ENCODE peak calls at places on chromosome 3, in five cellular contexts. X is fibroblast of lung, T is Panc1, S is breast epithelium, E is transverse colon. N is an unnamed sample. For H3K4me1, the result is how much of the 10 kb centered on the place peaks cover.

GRCh38 chr3:128316456-128316855 is 150.2 kb downstream of the DNAJB8 start:
- DNase-seq in X (no peak), E (no peak), S (peak), T (no peak), N (no peak)

GRCh38 chr3:156643729-156644389 is 30.5 kb upstream of the TIPARP start:
- DNase-seq in E (peak), X (peak), T (no peak), S (no peak), N (no peak)

GRCh38 chr3:159764211-159765024 is 224.2 kb upstream of the IL12A start:
- DNase-seq in X (peak), E (peak), T (peak), S (peak), N (no peak)

GRCh38 chr3:171960159-171960558 is 79.2 kb upstream of the FNDC3B start:
- DNase-seq in S (no peak), E (no peak), X (no peak), T (no peak), N (no peak)

GRCh38 chr3:9214599-9214998 is 34.8 kb downstream of the SRGAP3 start:
- DNase-seq in X (peak), S (no peak), E (no peak), T (no peak), N (no peak)

GRCh38 chr3:39106281-39107055 is 959 bp downstream of the GORASP1 start:
- DNase-seq in S (no peak), T (no peak), E (no peak), X (peak), N (no peak)

GRCh38 chr3:189512824-189513223 is 118.4 kb upstream of the TP63 start:
- DNase-seq in S (no peak), T (no peak), E (no peak), X (no peak), N (no peak)

GRCh38 chr3:184372296-184372821 is 5.6 kb downstream of the THPO start:
- DNase-seq in T (no peak), S (no peak), E (no peak), X (no peak), N (no peak)

DNA sequence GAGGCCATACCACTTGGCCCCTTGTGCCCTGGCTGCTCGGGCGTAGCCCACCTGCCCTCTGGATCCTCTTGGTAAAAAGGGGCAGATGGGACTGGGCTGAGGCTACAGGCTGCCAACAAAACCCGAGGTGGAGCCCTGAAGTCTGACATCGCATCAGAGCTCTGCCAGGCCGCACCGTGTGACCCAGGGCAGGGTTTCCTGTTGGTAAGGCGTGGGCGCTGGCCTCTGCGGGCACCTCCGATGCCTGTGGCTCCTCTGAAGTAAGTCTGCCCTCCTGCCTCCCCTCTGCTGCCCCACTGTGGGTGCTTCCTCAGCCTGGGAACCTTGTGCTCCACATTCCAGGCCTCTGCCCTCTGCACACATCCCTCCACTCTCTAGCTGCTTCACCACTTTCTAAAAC is 8.9 kb downstream of the CHDH start:
- DNase-seq in S (no peak), X (no peak), T (no peak), E (no peak), N (no peak)
- H3K4me1 ChIP-seq in S (under half), X (under half), T (under half), E (under half), N (under half)

DNA sequence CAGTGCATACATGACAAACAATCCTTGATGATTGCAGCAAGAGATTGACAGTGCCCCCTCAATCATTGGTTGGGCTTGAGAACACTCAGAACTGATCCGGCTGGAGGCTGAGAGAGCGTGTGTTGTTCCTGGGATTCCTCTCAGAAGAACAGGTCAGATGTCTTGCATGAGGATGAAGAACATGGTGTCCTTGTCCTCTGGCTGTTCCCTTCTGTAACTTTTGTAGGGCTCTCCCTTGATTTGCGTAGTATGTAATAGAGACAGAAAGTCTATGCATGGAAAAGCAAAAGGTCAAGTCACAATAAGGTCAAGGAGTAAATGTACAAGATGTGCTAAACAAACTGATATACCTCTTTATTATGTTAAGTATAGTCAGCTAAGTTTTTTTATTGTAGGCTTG is 8.2 kb downstream of the CHST2 start:
- DNase-seq in X (no peak), T (no peak), S (no peak), E (no peak), N (no peak)
- H3K4me1 ChIP-seq in X (under half), T (under half), S (under half), E (under half), N (under half)

GRCh38 chr3:31895471-31895870 is 85.6 kb downstream of the OSBPL10 start:
- DNase-seq in X (peak), T (no peak), S (no peak), E (no peak), N (no peak)

GRCh38 chr3:31892500-31892899 is 88.6 kb downstream of the OSBPL10 start:
- DNase-seq in E (no peak), T (no peak), S (no peak), X (no peak), N (no peak)

GRCh38 chr3:31890742-31891469 is 90.2 kb downstream of the OSBPL10 start:
- DNase-seq in E (no peak), S (no peak), T (no peak), X (no peak), N (no peak)

GRCh38 chr3:31891876-31892455 is 89.1 kb downstream of the OSBPL10 start:
- DNase-seq in T (no peak), S (no peak), X (no peak), E (no peak), N (no peak)

DNA sequence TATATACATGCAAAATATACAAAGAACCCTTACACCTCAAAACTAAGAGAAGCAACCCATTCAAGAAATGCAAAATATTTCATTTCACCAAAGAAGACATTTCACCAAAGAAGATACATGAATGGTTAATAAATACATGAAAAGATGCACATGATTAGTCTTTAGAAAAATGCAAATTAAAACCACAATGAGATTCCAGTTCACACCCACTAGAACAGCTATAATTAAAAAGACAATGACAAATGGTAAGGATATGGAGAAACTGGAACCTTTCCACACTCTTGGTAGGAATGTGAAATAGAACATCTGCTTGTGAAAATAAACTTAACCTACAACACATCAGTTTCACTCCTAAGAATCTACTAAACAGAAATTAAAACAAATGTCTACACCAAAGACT is 87.9 kb downstream of the OSBPL10 start:
- DNase-seq in S (no peak), X (peak), E (no peak), T (no peak), N (no peak)
- H3K4me1 ChIP-seq in S (under half), X (under half), E (under half), T (under half), N (under half)

GRCh38 chr3:13079051-13079450 is 5.8 kb upstream of the IQSEC1 start:
- DNase-seq in X (no peak), E (no peak), S (no peak), T (no peak), N (no peak)

GRCh38 chr3:13078158-13078905 is 5.1 kb upstream of the IQSEC1 start:
- DNase-seq in S (no peak), X (no peak), T (no peak), E (no peak), N (no peak)

GRCh38 chr3:13076255-13076654 is 3.0 kb upstream of the IQSEC1 start:
- DNase-seq in E (no peak), T (no peak), X (no peak), S (no peak), N (no peak)

GRCh38 chr3:13079510-13079909 is 6.3 kb upstream of the IQSEC1 start:
- DNase-seq in X (no peak), T (no peak), E (no peak), S (no peak), N (no peak)

GRCh38 chr3:13077431-13078157 is 4.4 kb upstream of the IQSEC1 start:
- DNase-seq in S (no peak), E (no peak), X (peak), T (no peak), N (no peak)
- H3K4me1 ChIP-seq in S (under half), E (under half), X (under half), T (under half), N (under half)

GRCh38 chr3:129555176-129555575 is 12.2 kb downstream of the H1-8 start:
- DNase-seq in X (no peak), S (no peak), T (no peak), E (no peak), N (no peak)

GRCh38 chr3:129554356-129555120 is 11.6 kb downstream of the H1-8 start:
- DNase-seq in S (no peak), T (no peak), X (peak), E (no peak), N (no peak)

GRCh38 chr3:129556890-129557736 is 14.1 kb downstream of the H1-8 start:
- DNase-seq in E (no peak), X (peak), S (no peak), T (no peak), N (no peak)

GRCh38 chr3:129556358-129556695 is 13.4 kb downstream of the H1-8 start:
- DNase-seq in S (no peak), X (no peak), T (no peak), E (no peak), N (no peak)

GRCh38 chr3:129555616-129556357 is 12.8 kb downstream of the H1-8 start:
- DNase-seq in S (no peak), X (peak), E (no peak), T (no peak), N (no peak)
- H3K4me1 ChIP-seq in S (under half), X (under half), E (under half), T (under half), N (under half)

DNA sequence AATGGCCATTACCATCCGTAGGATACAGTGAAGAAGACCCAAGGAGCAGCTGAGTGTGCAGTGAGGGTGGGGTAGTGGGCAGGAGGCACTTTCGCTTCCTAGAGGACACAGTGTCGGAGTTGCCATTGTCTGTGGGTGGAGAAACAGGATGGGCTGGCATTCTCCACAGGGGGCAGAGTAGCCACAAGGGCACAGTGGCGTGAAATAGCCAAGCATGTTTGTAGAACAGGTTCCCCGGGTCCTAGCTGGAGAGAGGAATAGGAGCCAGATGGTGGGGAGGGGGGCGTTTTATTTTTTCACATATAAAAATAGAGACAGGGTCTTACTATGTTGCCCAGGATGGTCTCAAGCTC is 3.5 kb downstream of the SLC6A6 start:
- DNase-seq in E (no peak), X (no peak), S (peak), T (no peak), N (no peak)
- H3K4me1 ChIP-seq in E (under half), X (under half), S (under half), T (under half), N (under half)

DNA sequence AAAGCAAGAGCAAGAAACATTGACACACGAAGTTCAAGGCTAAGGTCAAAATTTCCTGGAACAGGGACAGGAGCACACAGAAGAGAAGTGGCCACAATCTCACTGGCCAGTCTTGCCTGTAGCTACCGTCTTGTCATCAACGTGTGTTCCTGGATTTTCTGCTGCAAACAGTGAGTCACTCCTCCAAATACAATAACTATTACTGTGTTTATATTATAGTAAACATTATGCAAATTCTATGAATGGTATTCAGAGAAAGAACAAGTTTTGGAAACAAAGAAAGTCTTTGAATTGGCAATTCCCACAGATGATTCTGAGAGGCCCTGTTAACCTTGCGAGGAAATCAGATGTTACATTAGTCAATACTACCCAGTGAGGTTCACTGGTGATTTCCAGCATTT is 220.5 kb downstream of the FAM43A start:
- DNase-seq in S (peak), E (no peak), T (no peak), X (peak), N (no peak)
- H3K4me1 ChIP-seq in S (under half), E (under half), T (under half), X (under half), N (under half)

DNA sequence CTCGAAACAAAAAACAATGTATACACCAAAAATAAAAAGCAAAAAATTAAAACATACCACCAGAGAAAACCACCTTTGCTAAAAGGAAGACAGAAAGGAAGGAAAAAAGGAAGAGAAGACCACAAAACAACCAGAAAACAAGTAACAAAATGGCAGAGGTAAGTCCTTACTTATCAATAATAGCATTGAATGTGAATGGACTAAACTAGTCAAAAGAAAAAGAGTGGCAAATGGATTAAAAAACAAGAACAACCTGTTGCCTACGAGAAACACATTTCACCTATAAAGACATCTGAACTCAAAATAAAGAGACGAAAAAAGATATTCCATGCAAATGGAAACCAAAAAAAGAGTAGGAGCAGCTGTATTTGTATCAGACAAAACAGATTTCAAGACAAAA is 22.2 kb downstream of the PDCD10 start:
- DNase-seq in X (no peak), T (no peak), S (no peak), E (no peak), N (no peak)
- H3K4me1 ChIP-seq in X (under half), T (under half), S (under half), E (under half), N (under half)

DNA sequence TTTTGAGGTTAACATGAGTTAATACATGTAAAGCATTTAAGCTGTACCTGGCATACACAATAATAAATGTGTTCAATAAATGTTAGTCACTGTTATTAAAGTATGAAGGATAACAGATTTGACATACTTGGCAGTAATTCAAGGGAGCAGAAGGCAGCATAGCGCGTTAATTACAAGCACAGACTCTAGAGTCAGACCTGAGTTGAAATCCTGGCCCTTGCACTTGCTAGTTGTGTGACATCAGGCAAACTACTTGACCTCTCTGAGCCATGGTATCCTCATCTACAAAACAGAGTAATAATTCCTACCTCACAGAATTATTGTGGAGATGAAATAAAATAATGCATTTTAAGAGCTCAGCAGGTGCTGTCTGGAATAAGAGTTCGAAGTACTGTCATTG is 5.4 kb downstream of the IFT122 start:
- DNase-seq in T (no peak), X (no peak), E (no peak), S (no peak), N (no peak)
- H3K4me1 ChIP-seq in T (under half), X (under half), E (under half), S (under half), N (under half)